ENCODE peak calls at places on chromosomes 4 and X, in seven cellular contexts. D, S, L, Z, C, K and Q are unnamed samples.

GRCh38 chrX:28586291-28586690 is 955 bp upstream of the IL1RAPL1 start:
- DNase-seq in D (no peak), S (no peak), L (peak; percentile 1), Z (peak; percentile 59), C (no peak), K (peak; percentile 10), Q (no peak)

GRCh38 chr4:23775694-23776093 is 114.2 kb downstream of the PPARGC1A start:
- DNase-seq in D (no peak), S (no peak), L (peak; percentile 23), Z (no peak), C (no peak), K (no peak), Q (no peak)

GRCh38 chr4:27234306-27234899 is 373.8 kb downstream of the STIM2 start:
- DNase-seq in D (no peak), S (no peak), L (no peak), Z (peak; percentile 6), C (no peak), K (no peak), Q (no peak)

GRCh38 chrX:130118396-130118795 is 8.1 kb upstream of the ELF4 start:
- DNase-seq in D (no peak), S (peak; percentile 43), L (peak; percentile 70), Z (peak; percentile 88), C (no peak), K (no peak), Q (peak; percentile 65)

GRCh38 chrX:106752101-106752678 is 25.7 kb downstream of the RNF128 start:
- DNase-seq in D (no peak), S (peak; percentile 4), L (peak; percentile 29), Z (peak; percentile 17), C (no peak), K (no peak), Q (no peak)

GRCh38 chrX:41010188-41010846 is 74.9 kb upstream of the USP9X start:
- DNase-seq in D (peak; percentile 84), S (peak; percentile 79), L (peak; percentile 87), Z (peak; percentile 98), C (peak; percentile 85), K (peak; percentile 76), Q (peak; percentile 88)

GRCh38 chr4:88090898-88091297 is 67.5 kb downstream of the ABCG2 start:
- DNase-seq in D (no peak), S (no peak), L (no peak), Z (no peak), C (no peak), K (no peak), Q (no peak)

GRCh38 chr4:54929459-54929858 is 195.9 kb downstream of the KDR start:
- DNase-seq in D (no peak), S (no peak), L (no peak), Z (peak; percentile 14), C (no peak), K (no peak), Q (no peak)

GRCh38 chr4:90293320-90293719 is 166.1 kb downstream of the CCSER1 start:
- DNase-seq in D (no peak), S (peak; percentile 4), L (peak; percentile 33), Z (peak; percentile 46), C (no peak), K (no peak), Q (peak; percentile 5)

GRCh38 chr4:109294468-109295020 is 7.9 kb downstream of the COL25A1 start:
- DNase-seq in D (no peak), S (no peak), L (no peak), Z (peak; percentile 9), C (no peak), K (no peak), Q (no peak)

GRCh38 chr4:128068927-128069326 is 7.8 kb downstream of the LARP1B start:
- DNase-seq in D (no peak), S (peak; percentile 72), L (peak; percentile 50), Z (peak; percentile 56), C (no peak), K (no peak), Q (no peak)

GRCh38 chr4:114615435-114615834 is 16.8 kb downstream of the UGT8 start:
- DNase-seq in D (no peak), S (no peak), L (no peak), Z (no peak), C (no peak), K (no peak), Q (no peak)

GRCh38 chr4:153347117-153347516 is 2.6 kb downstream of the MND1 start:
- DNase-seq in D (no peak), S (no peak), L (no peak), Z (no peak), C (no peak), K (no peak), Q (no peak)

GRCh38 chr4:98113005-98113404 is 30.3 kb downstream of the STPG2 start:
- DNase-seq in D (no peak), S (peak; percentile 20), L (peak; percentile 45), Z (peak; percentile 42), C (no peak), K (no peak), Q (peak; percentile 7)

GRCh38 chrX:101550362-101550761 is at the start of gene ARMCX1:
- DNase-seq in D (peak; percentile 52), S (peak; percentile 11), L (peak; percentile 67), Z (peak; percentile 85), C (no peak), K (peak; percentile 57), Q (peak; percentile 51)

GRCh38 chrX:4805559-4805958 is 1092.1 kb upstream of the PRKX start:
- DNase-seq in D (peak; percentile 30), S (no peak), L (no peak), Z (no peak), C (no peak), K (no peak), Q (no peak)

GRCh38 chr4:16916719-16917337 is 18.4 kb upstream of the LDB2 start:
- DNase-seq in D (peak; percentile 47), S (peak; percentile 63), L (peak; percentile 67), Z (peak; percentile 42), C (no peak), K (peak; percentile 53), Q (no peak)

GRCh38 chr4:185232370-185232769 is 23.0 kb downstream of the SNX25 start:
- DNase-seq in D (no peak), S (no peak), L (peak; percentile 50), Z (no peak), C (no peak), K (no peak), Q (no peak)

GRCh38 chrX:153627675-153628111 is 19.3 kb upstream of the DUSP9 start:
- DNase-seq in D (no peak), S (no peak), L (peak; percentile 42), Z (no peak), C (no peak), K (no peak), Q (no peak)

GRCh38 chr4:4507923-4508322 is 33.9 kb downstream of the STX18 start:
- DNase-seq in D (no peak), S (no peak), L (peak; percentile 24), Z (peak; percentile 24), C (no peak), K (no peak), Q (no peak)

GRCh38 chr4:80184053-80184790 is 13.1 kb upstream of the PRDM8 start:
- DNase-seq in D (peak; percentile 78), S (peak; percentile 52), L (peak; percentile 78), Z (peak; percentile 84), C (peak; percentile 86), K (peak; percentile 89), Q (no peak)

GRCh38 chrX:13741695-13742094 is 7.1 kb downstream of the OFD1 start:
- DNase-seq in D (no peak), S (no peak), L (no peak), Z (no peak), C (no peak), K (no peak), Q (no peak)

GRCh38 chr4:68693325-68694075 is 23.0 kb upstream of the UGT2B15 start:
- DNase-seq in D (no peak), S (no peak), L (no peak), Z (no peak), C (no peak), K (no peak), Q (no peak)

GRCh38 chrX:1323315-1323714 is 13.3 kb upstream of the IL3RA start:
- DNase-seq in D (peak; percentile 16), S (peak; percentile 84), L (no peak), Z (no peak), C (no peak), K (peak; percentile 63), Q (no peak)

GRCh38 chrX:65643046-65643785 is 24.2 kb upstream of the MSN start:
- DNase-seq in D (no peak), S (peak; percentile 70), L (peak; percentile 51), Z (peak; percentile 47), C (no peak), K (no peak), Q (no peak)

GRCh38 chrX:88325634-88326033 is 421.4 kb upstream of the CPXCR1 start:
- DNase-seq in D (no peak), S (no peak), L (no peak), Z (no peak), C (no peak), K (no peak), Q (no peak)

GRCh38 chr4:13294961-13295605 is 189.1 kb downstream of the RAB28 start:
- DNase-seq in D (no peak), S (no peak), L (peak; percentile 13), Z (peak; percentile 18), C (no peak), K (no peak), Q (no peak)

GRCh38 chr4:25088342-25088952 is 57.7 kb upstream of the LGI2 start:
- DNase-seq in D (no peak), S (no peak), L (no peak), Z (no peak), C (no peak), K (no peak), Q (no peak)
- H3K4me3 ChIP-seq in D (no peak overlapping the region), S (no peak overlapping the region), L (no peak overlapping the region), Z (peak overlapping the region; percentile 24), C (peak overlapping the region; percentile 66), K (peak overlapping the region; percentile 32), Q (no peak overlapping the region)

GRCh38 chrX:80806557-80806956 is 3.1 kb downstream of the BRWD3 start:
- DNase-seq in D (no peak), S (no peak), L (no peak), Z (no peak), C (no peak), K (no peak), Q (no peak)
- H3K4me3 ChIP-seq in D (no peak overlapping the region), S (no peak overlapping the region), L (no peak overlapping the region), Z (no peak overlapping the region), C (no peak overlapping the region), K (no peak overlapping the region), Q (no peak overlapping the region)

GRCh38 chrX:32480019-32480418 is 731.3 kb downstream of the DMD start:
- DNase-seq in D (no peak), S (no peak), L (no peak), Z (no peak), C (no peak), K (no peak), Q (no peak)
- H3K4me3 ChIP-seq in D (no peak overlapping the region), S (no peak overlapping the region), L (no peak overlapping the region), Z (no peak overlapping the region), C (no peak overlapping the region), K (no peak overlapping the region), Q (no peak overlapping the region)

GRCh38 chrX:19121898-19122640 is at the start of gene ADGRG2:
- DNase-seq in D (peak; percentile 35), S (peak; percentile 55), L (peak; percentile 16), Z (peak; percentile 5), C (no peak), K (peak; percentile 7), Q (no peak)

GRCh38 chrX:19122641-19123009 is 357 bp upstream of the ADGRG2 start:
- DNase-seq in D (no peak), S (no peak), L (no peak), Z (no peak), C (no peak), K (no peak), Q (no peak)

DNA sequence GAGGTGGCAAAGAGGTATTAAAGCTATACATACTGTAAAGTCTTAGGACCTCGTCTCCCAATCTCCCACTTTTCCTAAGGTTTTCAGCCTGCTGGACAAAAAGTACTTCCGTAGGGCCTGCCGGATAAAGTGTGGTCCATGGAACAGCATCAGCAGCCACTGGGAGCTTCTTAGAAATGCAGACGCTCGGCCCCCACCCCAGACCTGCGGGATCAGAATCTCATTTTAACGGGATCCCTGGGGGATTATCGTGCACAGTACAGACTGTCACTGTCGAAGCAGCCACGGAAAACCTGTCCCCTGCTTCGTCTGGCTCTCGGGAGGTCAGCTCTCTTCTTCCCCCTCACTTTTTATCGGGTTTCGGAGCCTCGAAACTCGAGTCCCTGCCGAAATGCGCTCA is 802 bp downstream of the ADGRG2 start:
- DNase-seq in D (no peak), S (no peak), L (no peak), Z (no peak), C (no peak), K (no peak), Q (no peak)
- H3K4me3 ChIP-seq in D (no peak overlapping the region), S (peak overlapping the region; percentile 77), L (no peak overlapping the region), Z (no peak overlapping the region), C (peak overlapping the region; percentile 72), K (peak overlapping the region; percentile 54), Q (peak overlapping the region; percentile 46)